ENCODE peak calls at places on chromosomes 1 and 21, in six cellular contexts. G, J, R, O, B and H are unnamed samples.

GRCh38 chr1:232186936-232187335 is 443.0 kb downstream of the SIPA1L2 start:
- DNase-seq in G (no peak), J (no peak), R (no peak), O (no peak), B (no peak), H (no peak)

GRCh38 chr1:147109762-147110161 is 62.5 kb downstream of the PRKAB2 start:
- DNase-seq in G (no peak), J (no peak), R (no peak), O (no peak), B (no peak), H (no peak)

GRCh38 chr1:12618661-12619395 is 818 bp upstream of the DHRS3 start:
- DNase-seq in G (peak), J (peak), R (peak), O (peak), B (peak), H (no peak)

GRCh38 chr1:5857508-5858090 is 134.6 kb downstream of the NPHP4 start:
- DNase-seq in G (no peak), J (no peak), R (no peak), O (no peak), B (peak), H (no peak)

GRCh38 chr1:79874289-79874688 is 867.8 kb upstream of the ADGRL4 start:
- DNase-seq in G (no peak), J (no peak), R (no peak), O (no peak), B (no peak), H (no peak)

GRCh38 chr1:207268753-207269511 is 52.5 kb upstream of the CD55 start:
- DNase-seq in G (no peak), J (no peak), R (no peak), O (no peak), B (no peak), H (no peak)

GRCh38 chr21:38323721-38324591 is 67.2 kb downstream of the KCNJ15 start:
- DNase-seq in G (no peak), J (no peak), R (no peak), O (no peak), B (no peak), H (no peak)

GRCh38 chr1:201531551-201532425 is 7.1 kb upstream of the NAV1 start:
- DNase-seq in G (no peak), J (no peak), R (no peak), O (no peak), B (peak), H (no peak)

GRCh38 chr1:25700124-25700523 is 83.5 kb downstream of the MAN1C1 start:
- DNase-seq in G (no peak), J (no peak), R (no peak), O (no peak), B (no peak), H (no peak)

GRCh38 chr1:9145021-9145668 is 16.2 kb upstream of the GPR157 start:
- DNase-seq in G (no peak), J (peak), R (peak), O (peak), B (no peak), H (no peak)

GRCh38 chr21:16002872-16003466 is 273.2 kb downstream of the USP25 start:
- DNase-seq in G (no peak), J (no peak), R (no peak), O (no peak), B (peak), H (peak)

GRCh38 chr1:22506130-22506692 is 54.6 kb downstream of the ZBTB40 start:
- DNase-seq in G (no peak), J (no peak), R (no peak), O (no peak), B (no peak), H (no peak)

GRCh38 chr1:22508991-22509390 is 54.3 kb upstream of the EPHA8 start:
- DNase-seq in G (no peak), J (no peak), R (no peak), O (no peak), B (no peak), H (no peak)

GRCh38 chr1:22508329-22508728 is 55.0 kb upstream of the EPHA8 start:
- DNase-seq in G (no peak), J (no peak), R (no peak), O (no peak), B (no peak), H (no peak)

GRCh38 chr1:22509815-22510214 is 53.5 kb upstream of the EPHA8 start:
- DNase-seq in G (no peak), J (no peak), R (no peak), O (no peak), B (no peak), H (no peak)

DNA sequence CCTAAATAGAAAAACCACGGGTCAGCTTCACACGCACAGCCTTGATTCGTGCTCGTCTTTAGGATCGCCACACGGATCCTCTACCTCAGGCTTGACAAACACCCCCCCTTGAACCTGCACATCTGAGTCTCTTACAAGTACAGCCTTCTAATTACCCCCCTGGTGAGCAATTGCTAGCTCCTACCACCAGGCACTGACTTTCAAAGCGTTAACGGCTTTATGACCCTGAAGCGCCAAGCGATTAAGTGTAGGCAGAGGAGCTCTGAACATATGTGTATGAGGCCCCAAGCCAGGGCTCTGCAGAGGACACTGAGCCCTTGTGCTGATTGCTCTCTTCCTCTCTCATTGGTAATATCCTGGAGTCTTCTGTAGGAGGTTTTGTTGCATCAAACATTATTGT is 55.7 kb upstream of the EPHA8 start:
- DNase-seq in G (no peak), J (no peak), R (no peak), O (no peak), B (no peak), H (no peak)
- TF ChIP-seq JUND in G (no peak), J (no peak), R (no peak), O (no peak), B (no peak), H (no peak)

GRCh38 chr21:44334637-44335030 is 4.6 kb downstream of the CFAP410 start:
- DNase-seq in G (no peak), J (no peak), R (no peak), O (no peak), B (no peak), H (no peak)

GRCh38 chr21:44337428-44337827 is 1.8 kb downstream of the CFAP410 start:
- DNase-seq in G (no peak), J (no peak), R (no peak), O (no peak), B (no peak), H (no peak)

GRCh38 chr21:44338971-44339910 is at the start of gene CFAP410:
- DNase-seq in G (peak), J (peak), R (peak), O (peak), B (peak), H (peak)

GRCh38 chr21:44335266-44336059 is 3.7 kb downstream of the CFAP410 start:
- DNase-seq in G (no peak), J (no peak), R (no peak), O (no peak), B (no peak), H (no peak)

GRCh38 chr21:44337941-44338895 is 972 bp downstream of the CFAP410 start:
- DNase-seq in G (peak), J (peak), R (peak), O (peak), B (peak), H (peak)
- TF ChIP-seq JUND in G (no peak), J (no peak), R (no peak), O (no peak), B (no peak), H (no peak)

DNA sequence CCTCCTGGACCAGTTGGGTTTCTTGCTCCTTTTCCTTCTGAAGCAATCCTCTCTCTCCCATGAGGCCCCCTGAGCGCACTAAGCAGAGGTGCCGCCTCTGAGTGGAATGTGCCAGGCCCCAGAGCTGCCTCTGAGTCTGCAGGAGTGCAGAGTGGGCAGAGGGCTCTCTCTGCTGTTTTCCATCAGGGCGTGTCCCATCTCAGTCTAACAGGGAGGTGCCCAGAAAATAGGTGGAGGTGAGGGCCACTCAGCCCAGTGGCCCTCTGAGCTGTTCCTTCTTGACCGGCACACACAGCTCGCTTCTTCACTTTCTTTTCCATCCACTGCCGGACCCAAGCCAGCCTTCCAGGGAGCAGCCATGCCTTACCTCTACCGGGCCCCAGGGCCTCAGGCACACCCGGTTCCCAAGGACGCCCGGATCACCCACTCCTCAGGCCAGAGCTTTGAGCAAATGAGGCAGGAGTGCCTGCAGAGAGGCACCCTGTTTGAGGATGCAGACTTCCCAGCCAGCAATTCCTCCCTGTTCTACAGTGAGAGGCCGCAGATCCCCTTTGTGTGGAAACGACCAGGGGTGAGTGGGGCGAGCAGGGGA is at the start of gene CAPN9:
- DNase-seq in G (no peak), J (no peak), R (no peak), O (no peak), B (no peak), H (no peak)
- TF ChIP-seq JUND in G (no peak), J (no peak), R (no peak), O (no peak), B (no peak), H (no peak)

GRCh38 chr1:224488806-224489584 is 54.4 kb upstream of the WDR26 start:
- DNase-seq in G (no peak), J (no peak), R (no peak), O (no peak), B (no peak), H (no peak)
- TF ChIP-seq JUND in G (peak), J (no peak), R (no peak), O (no peak), B (no peak), H (no peak)

DNA sequence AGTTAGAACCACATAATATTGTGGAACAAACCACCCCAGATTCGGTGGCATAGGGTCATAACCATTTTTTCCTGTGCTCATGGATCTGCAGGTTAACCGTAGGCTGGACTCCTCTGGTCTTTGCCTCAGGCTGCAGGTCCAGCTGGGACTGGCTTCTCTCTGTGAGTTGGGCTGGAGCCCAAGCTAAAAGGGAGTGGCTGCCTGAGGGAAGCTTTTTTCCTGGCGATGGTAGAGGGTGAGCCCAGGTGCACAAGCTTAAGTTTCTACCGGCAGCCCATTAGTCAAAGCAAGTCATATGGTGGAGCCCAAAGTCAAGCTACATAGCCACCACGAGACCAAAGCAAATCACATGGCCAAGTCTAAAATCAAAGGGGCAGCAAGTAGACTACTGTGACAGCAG is 13.8 kb downstream of the EPHX4 start:
- DNase-seq in G (no peak), J (no peak), R (no peak), O (no peak), B (no peak), H (peak)
- TF ChIP-seq JUND in G (no peak), J (no peak), R (no peak), O (no peak), B (no peak), H (no peak)

GRCh38 chr1:167964646-167965045 is 27.8 kb upstream of the MPC2 start:
- DNase-seq in G (no peak), J (no peak), R (no peak), O (no peak), B (no peak), H (no peak)
- TF ChIP-seq JUND in G (no peak), J (no peak), R (no peak), O (no peak), B (no peak), H (no peak)

DNA sequence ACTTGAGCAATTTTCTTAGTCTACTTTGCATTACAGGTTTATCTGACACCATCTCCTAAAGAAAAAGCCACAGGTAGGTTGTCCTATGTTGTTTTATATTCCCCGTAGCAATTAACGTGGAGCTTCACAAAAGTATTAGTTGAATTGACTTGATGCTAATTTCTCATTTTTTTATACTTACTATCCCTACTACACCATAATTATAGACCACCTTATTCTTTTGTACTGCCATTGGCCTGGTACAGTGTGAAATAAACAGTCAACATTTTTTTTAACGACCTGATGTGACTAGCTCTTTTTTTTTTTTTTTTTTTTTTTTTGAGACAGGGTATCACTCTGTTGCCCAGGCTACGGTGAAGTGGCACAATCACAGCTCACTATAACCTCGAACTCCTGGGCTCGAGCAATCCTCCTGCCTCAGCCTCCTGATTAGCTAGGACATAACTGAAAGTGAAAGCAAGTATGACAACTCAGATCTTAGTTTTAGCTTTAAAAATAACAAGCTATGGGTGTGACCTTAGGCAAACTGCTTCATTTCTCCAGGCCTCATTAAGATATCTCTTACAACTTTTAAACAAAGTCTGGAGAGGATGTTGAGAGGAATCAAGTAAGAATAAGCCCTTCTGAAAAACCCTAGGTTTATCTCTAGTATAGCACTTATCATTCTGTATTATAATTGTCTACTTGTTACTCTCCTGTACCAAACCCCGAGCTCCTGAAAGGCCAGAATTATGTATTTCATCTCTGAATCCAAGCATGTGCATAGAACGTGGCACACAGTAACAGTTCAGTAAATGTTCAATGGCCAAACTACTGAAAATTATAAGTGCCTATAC is 49.5 kb downstream of the LUZP1 start:
- DNase-seq in G (no peak), J (no peak), R (no peak), O (no peak), B (no peak), H (no peak)
- TF ChIP-seq JUND in G (no peak), J (no peak), R (no peak), O (no peak), B (no peak), H (no peak)